ENCODE peak calls at places on chromosomes 11 and 22, in four cellular contexts. S is activated T-helper 1 cell treated with Interleukin-2 at 50 U/mL for 16 hours, J is kidney, X is EL. D is an unnamed sample.

GRCh38 chr22:38203090-38203810 is 1.5 kb downstream of the MAFF start:
- DNase-seq in S (no peak), X (peak; percentile 61), J (peak; percentile 93), D (no peak)

GRCh38 chr11:126647735-126648134 is 292.2 kb downstream of the ST3GAL4 start:
- DNase-seq in S (no peak), X (peak; percentile 92), J (no peak), D (no peak)

GRCh38 chr11:130216591-130217132 is 57.1 kb downstream of the ST14 start:
- DNase-seq in X (no peak), J (peak; percentile 81), S (no peak), D (no peak)

GRCh38 chr11:94519478-94520084 is 7.3 kb downstream of the C11orf97 start:
- DNase-seq in S (no peak), X (peak; percentile 31), J (no peak), D (peak; percentile 22)

GRCh38 chr11:20397281-20397680 is 9.8 kb downstream of the PRMT3 start:
- DNase-seq in J (no peak), X (peak; percentile 45), S (no peak), D (no peak)

GRCh38 chr11:120601566-120601965 is 90.0 kb downstream of the GRIK4 start:
- DNase-seq in X (peak; percentile 21), S (no peak), J (peak; percentile 4), D (no peak)

GRCh38 chr11:117465236-117465997 is 137.8 kb downstream of the CEP164 start:
- DNase-seq in X (no peak), J (no peak), S (no peak), D (no peak)

GRCh38 chr11:111514216-111515031 is at the start of gene HOATZ:
- DNase-seq in S (no peak), X (no peak), J (no peak), D (no peak)

GRCh38 chr22:40031766-40032470 is 37.2 kb downstream of the FAM83F start:
- DNase-seq in S (no peak), J (no peak), X (no peak), D (no peak)

GRCh38 chr11:1549355-1550330 is 22.4 kb downstream of the DUSP8 start:
- DNase-seq in J (no peak), X (no peak), S (no peak), D (no peak)

GRCh38 chr11:70508231-70508480 is 109.8 kb downstream of the CTTN start:
- DNase-seq in S (no peak), X (no peak), J (peak; percentile 49), D (no peak)

GRCh38 chr22:43136255-43136654 is 6.9 kb downstream of the MCAT start:
- DNase-seq in S (no peak), J (no peak), X (peak; percentile 41), D (no peak)

GRCh38 chr11:63760487-63761079 is 8.0 kb downstream of the ZFTA start:
- DNase-seq in J (no peak), X (no peak), S (no peak), D (no peak)

GRCh38 chr11:86896486-86896885 is 58.7 kb downstream of the FZD4 start:
- DNase-seq in S (no peak), X (peak; percentile 70), J (no peak), D (no peak)

GRCh38 chr11:117932426-117932825 is 3.2 kb upstream of the TMPRSS13 start:
- DNase-seq in X (no peak), S (no peak), J (peak; percentile 56), D (no peak)

GRCh38 chr22:50102946-50103345 is 13.1 kb downstream of the MOV10L1 start:
- DNase-seq in S (no peak), X (no peak), J (no peak), D (no peak)

GRCh38 chr11:102226702-102227101 is 90.6 kb upstream of the BIRC3 start:
- DNase-seq in X (peak; percentile 80), S (no peak), J (no peak), D (no peak)

GRCh38 chr22:39114157-39114511 is 17.1 kb downstream of the APOBEC3H start:
- DNase-seq in S (no peak), X (no peak), J (no peak), D (no peak)

GRCh38 chr22:33049125-33049729 is 9.0 kb downstream of the SYN3 start:
- DNase-seq in S (no peak), X (peak; percentile 58), J (peak; percentile 86), D (peak; percentile 15)

GRCh38 chr11:17537261-17537660 is 7.0 kb downstream of the USH1C start:
- DNase-seq in S (no peak), J (no peak), X (no peak), D (no peak)

GRCh38 chr11:9858218-9858617 is 194.3 kb downstream of the SWAP70 start:
- DNase-seq in S (no peak), J (no peak), X (no peak), D (no peak)

GRCh38 chr11:3795131-3796092 is 1.9 kb downstream of the NUP98 start:
- DNase-seq in J (no peak), X (no peak), S (no peak), D (no peak)

D was measured in NCI-H1048.